ENCODE peak calls at places on chromosomes 5 and 9, in four cellular contexts. One of them, this sample, is unnamed.

GRCh38 chr9:120919639-120920494 is 6.7 kb downstream of the TRAF1 start:
- DNase-seq in pons: no peak
- DNase-seq in stimulated activated CD8-positive, alpha-beta memory T cell treated with anti-CD3 and anti-CD28 coated beads, Interleukin-12 subunit alpha, Interleukin-12 subunit beta, amount 100 ng/mL, for 1 hour: no peak
- DNase-seq in AML-193: no peak
- DNase-seq in this sample: no peak

GRCh38 chr5:74212336-74212735 is 428.2 kb downstream of the ENC1 start:
- DNase-seq in pons: no peak
- DNase-seq in stimulated activated CD8-positive, alpha-beta memory T cell treated with anti-CD3 and anti-CD28 coated beads, Interleukin-12 subunit alpha, Interleukin-12 subunit beta, amount 100 ng/mL, for 1 hour: no peak
- DNase-seq in AML-193: peak; percentile 30
- DNase-seq in this sample: peak; percentile 41

GRCh38 chr5:181100121-181101015 is 30.6 kb downstream of the OR2V1 start:
- DNase-seq in pons: no peak
- DNase-seq in stimulated activated CD8-positive, alpha-beta memory T cell treated with anti-CD3 and anti-CD28 coated beads, Interleukin-12 subunit alpha, Interleukin-12 subunit beta, amount 100 ng/mL, for 1 hour: no peak
- DNase-seq in AML-193: no peak
- DNase-seq in this sample: no peak

GRCh38 chr9:113906411-113907110 is 30.5 kb downstream of the ZNF618 start:
- DNase-seq in pons: no peak
- DNase-seq in stimulated activated CD8-positive, alpha-beta memory T cell treated with anti-CD3 and anti-CD28 coated beads, Interleukin-12 subunit alpha, Interleukin-12 subunit beta, amount 100 ng/mL, for 1 hour: no peak
- DNase-seq in AML-193: no peak
- DNase-seq in this sample: no peak

GRCh38 chr5:82396871-82397514 is 118.8 kb upstream of the RPS23 start:
- DNase-seq in pons: peak; percentile 66
- DNase-seq in stimulated activated CD8-positive, alpha-beta memory T cell treated with anti-CD3 and anti-CD28 coated beads, Interleukin-12 subunit alpha, Interleukin-12 subunit beta, amount 100 ng/mL, for 1 hour: no peak
- DNase-seq in AML-193: no peak
- DNase-seq in this sample: no peak

GRCh38 chr5:84197542-84197941 is 187.1 kb downstream of the EDIL3 start:
- DNase-seq in pons: no peak
- DNase-seq in stimulated activated CD8-positive, alpha-beta memory T cell treated with anti-CD3 and anti-CD28 coated beads, Interleukin-12 subunit alpha, Interleukin-12 subunit beta, amount 100 ng/mL, for 1 hour: no peak
- DNase-seq in AML-193: peak; percentile 1
- DNase-seq in this sample: no peak

GRCh38 chr5:1325870-1326546 is 18.9 kb downstream of the CLPTM1L start:
- DNase-seq in pons: no peak
- DNase-seq in stimulated activated CD8-positive, alpha-beta memory T cell treated with anti-CD3 and anti-CD28 coated beads, Interleukin-12 subunit alpha, Interleukin-12 subunit beta, amount 100 ng/mL, for 1 hour: no peak
- DNase-seq in AML-193: no peak
- DNase-seq in this sample: no peak

GRCh38 chr9:92187989-92188714 is 72.9 kb upstream of the SPTLC1 start:
- DNase-seq in pons: no peak
- DNase-seq in stimulated activated CD8-positive, alpha-beta memory T cell treated with anti-CD3 and anti-CD28 coated beads, Interleukin-12 subunit alpha, Interleukin-12 subunit beta, amount 100 ng/mL, for 1 hour: no peak
- DNase-seq in AML-193: no peak
- DNase-seq in this sample: no peak

GRCh38 chr9:69874301-69875060 is 53.9 kb downstream of the CFAP95 start:
- DNase-seq in pons: no peak
- DNase-seq in stimulated activated CD8-positive, alpha-beta memory T cell treated with anti-CD3 and anti-CD28 coated beads, Interleukin-12 subunit alpha, Interleukin-12 subunit beta, amount 100 ng/mL, for 1 hour: no peak
- DNase-seq in AML-193: no peak
- DNase-seq in this sample: no peak

GRCh38 chr9:79621916-79622575 is 50.3 kb downstream of the TLE4 start:
- DNase-seq in pons: no peak
- DNase-seq in stimulated activated CD8-positive, alpha-beta memory T cell treated with anti-CD3 and anti-CD28 coated beads, Interleukin-12 subunit alpha, Interleukin-12 subunit beta, amount 100 ng/mL, for 1 hour: no peak
- DNase-seq in AML-193: no peak
- DNase-seq in this sample: no peak

GRCh38 chr9:130451509-130452388 is 7.0 kb downstream of the ASS1 start:
- DNase-seq in pons: no peak
- DNase-seq in stimulated activated CD8-positive, alpha-beta memory T cell treated with anti-CD3 and anti-CD28 coated beads, Interleukin-12 subunit alpha, Interleukin-12 subunit beta, amount 100 ng/mL, for 1 hour: no peak
- DNase-seq in AML-193: no peak
- DNase-seq in this sample: peak; percentile 48

GRCh38 chr9:530681-531080 is 310.8 kb upstream of the DMRT1 start:
- DNase-seq in pons: no peak
- DNase-seq in stimulated activated CD8-positive, alpha-beta memory T cell treated with anti-CD3 and anti-CD28 coated beads, Interleukin-12 subunit alpha, Interleukin-12 subunit beta, amount 100 ng/mL, for 1 hour: no peak
- DNase-seq in AML-193: no peak
- DNase-seq in this sample: no peak

GRCh38 chr9:14315754-14316573 is 2.0 kb upstream of the NFIB start:
- DNase-seq in pons: peak; percentile 68
- DNase-seq in stimulated activated CD8-positive, alpha-beta memory T cell treated with anti-CD3 and anti-CD28 coated beads, Interleukin-12 subunit alpha, Interleukin-12 subunit beta, amount 100 ng/mL, for 1 hour: no peak
- DNase-seq in AML-193: no peak
- DNase-seq in this sample: peak; percentile 22

GRCh38 chr5:33997331-33997983 is 10.4 kb downstream of the AMACR start:
- DNase-seq in pons: peak; percentile 85
- DNase-seq in stimulated activated CD8-positive, alpha-beta memory T cell treated with anti-CD3 and anti-CD28 coated beads, Interleukin-12 subunit alpha, Interleukin-12 subunit beta, amount 100 ng/mL, for 1 hour: no peak
- DNase-seq in AML-193: peak; percentile 74
- DNase-seq in this sample: peak; percentile 38

GRCh38 chr9:113659740-113660139 is 196.2 kb downstream of the RGS3 start:
- DNase-seq in pons: no peak
- DNase-seq in stimulated activated CD8-positive, alpha-beta memory T cell treated with anti-CD3 and anti-CD28 coated beads, Interleukin-12 subunit alpha, Interleukin-12 subunit beta, amount 100 ng/mL, for 1 hour: no peak
- DNase-seq in AML-193: no peak
- DNase-seq in this sample: no peak

GRCh38 chr5:97297063-97297715 is 114.1 kb upstream of the RIOK2 start:
- DNase-seq in pons: peak; percentile 71
- DNase-seq in stimulated activated CD8-positive, alpha-beta memory T cell treated with anti-CD3 and anti-CD28 coated beads, Interleukin-12 subunit alpha, Interleukin-12 subunit beta, amount 100 ng/mL, for 1 hour: no peak
- DNase-seq in AML-193: peak; percentile 51
- DNase-seq in this sample: peak; percentile 39

GRCh38 chr9:130938652-130939404 is at the start of gene FIBCD1:
- DNase-seq in pons: no peak
- DNase-seq in stimulated activated CD8-positive, alpha-beta memory T cell treated with anti-CD3 and anti-CD28 coated beads, Interleukin-12 subunit alpha, Interleukin-12 subunit beta, amount 100 ng/mL, for 1 hour: no peak
- DNase-seq in AML-193: no peak
- DNase-seq in this sample: peak; percentile 39

GRCh38 chr5:143031781-143032724 is 261.9 kb downstream of the ARHGAP26 start:
- DNase-seq in pons: no peak
- DNase-seq in stimulated activated CD8-positive, alpha-beta memory T cell treated with anti-CD3 and anti-CD28 coated beads, Interleukin-12 subunit alpha, Interleukin-12 subunit beta, amount 100 ng/mL, for 1 hour: no peak
- DNase-seq in AML-193: no peak
- DNase-seq in this sample: no peak

GRCh38 chr5:168282120-168282519 is 9.3 kb upstream of the WWC1 start:
- DNase-seq in pons: no peak
- DNase-seq in stimulated activated CD8-positive, alpha-beta memory T cell treated with anti-CD3 and anti-CD28 coated beads, Interleukin-12 subunit alpha, Interleukin-12 subunit beta, amount 100 ng/mL, for 1 hour: no peak
- DNase-seq in AML-193: no peak
- DNase-seq in this sample: no peak

GRCh38 chr5:175215906-175216305 is 228.1 kb downstream of the DRD1 start:
- DNase-seq in pons: no peak
- DNase-seq in stimulated activated CD8-positive, alpha-beta memory T cell treated with anti-CD3 and anti-CD28 coated beads, Interleukin-12 subunit alpha, Interleukin-12 subunit beta, amount 100 ng/mL, for 1 hour: no peak
- DNase-seq in AML-193: no peak
- DNase-seq in this sample: no peak

GRCh38 chr5:29899583-29899982 is 1293.9 kb upstream of the CDH6 start:
- DNase-seq in pons: no peak
- DNase-seq in stimulated activated CD8-positive, alpha-beta memory T cell treated with anti-CD3 and anti-CD28 coated beads, Interleukin-12 subunit alpha, Interleukin-12 subunit beta, amount 100 ng/mL, for 1 hour: no peak
- DNase-seq in AML-193: no peak
- DNase-seq in this sample: no peak

GRCh38 chr5:21238786-21239185 is 1250.8 kb upstream of the CDH18 start:
- DNase-seq in pons: no peak
- DNase-seq in stimulated activated CD8-positive, alpha-beta memory T cell treated with anti-CD3 and anti-CD28 coated beads, Interleukin-12 subunit alpha, Interleukin-12 subunit beta, amount 100 ng/mL, for 1 hour: no peak
- DNase-seq in AML-193: no peak
- DNase-seq in this sample: no peak